ENCODE peak calls at places on chromosomes 4 and X, in ten cellular contexts. One of them, this sample, is unnamed.

GRCh38 chrX:17736856-17737706 is at the start of gene SCML1:
- DNase-seq in left lung: peak; percentile 97
- DNase-seq in cardiac muscle cell: peak; percentile 98
- DNase-seq in transverse colon: peak; percentile 97
- DNase-seq in uterus: peak; percentile 99
- DNase-seq in astrocyte of the spinal cord: peak; percentile 97
- DNase-seq in coronary artery: peak; percentile 98
- DNase-seq in fibroblast of villous mesenchyme: peak; percentile 97
- DNase-seq in testis: peak; percentile 99
- DNase-seq in heart left ventricle: peak; percentile 96
- DNase-seq in this sample: peak; percentile 89

GRCh38 chr4:183249854-183250253 is 70.2 kb downstream of the CLDN22 start:
- DNase-seq in left lung: no peak
- DNase-seq in cardiac muscle cell: peak; percentile 63
- DNase-seq in transverse colon: peak; percentile 19
- DNase-seq in uterus: no peak
- DNase-seq in astrocyte of the spinal cord: peak; percentile 48
- DNase-seq in coronary artery: no peak
- DNase-seq in fibroblast of villous mesenchyme: peak; percentile 48
- DNase-seq in testis: peak; percentile 34
- DNase-seq in heart left ventricle: no peak
- DNase-seq in this sample: no peak

GRCh38 chr4:7052923-7053715 is 9.9 kb downstream of the TADA2B start:
- DNase-seq in left lung: peak; percentile 88
- DNase-seq in cardiac muscle cell: no peak
- DNase-seq in transverse colon: no peak
- DNase-seq in uterus: no peak
- DNase-seq in astrocyte of the spinal cord: peak; percentile 33
- DNase-seq in coronary artery: no peak
- DNase-seq in fibroblast of villous mesenchyme: no peak
- DNase-seq in testis: no peak
- DNase-seq in heart left ventricle: no peak
- DNase-seq in this sample: no peak

GRCh38 chr4:113446019-113446418 is 315.5 kb downstream of the CAMK2D start:
- DNase-seq in left lung: no peak
- DNase-seq in cardiac muscle cell: peak; percentile 66
- DNase-seq in transverse colon: no peak
- DNase-seq in uterus: no peak
- DNase-seq in astrocyte of the spinal cord: peak; percentile 81
- DNase-seq in coronary artery: no peak
- DNase-seq in fibroblast of villous mesenchyme: peak; percentile 60
- DNase-seq in testis: no peak
- DNase-seq in heart left ventricle: no peak
- DNase-seq in this sample: no peak

GRCh38 chrX:22278375-22278774 is 5.7 kb downstream of the CBLL2 start:
- DNase-seq in left lung: no peak
- DNase-seq in cardiac muscle cell: no peak
- DNase-seq in transverse colon: no peak
- DNase-seq in uterus: no peak
- DNase-seq in astrocyte of the spinal cord: no peak
- DNase-seq in coronary artery: no peak
- DNase-seq in fibroblast of villous mesenchyme: no peak
- DNase-seq in testis: no peak
- DNase-seq in heart left ventricle: no peak
- DNase-seq in this sample: no peak

GRCh38 chr4:38177792-38178665 is 217.8 kb downstream of the PTTG2 start:
- DNase-seq in left lung: peak; percentile 86
- DNase-seq in cardiac muscle cell: peak; percentile 83
- DNase-seq in transverse colon: peak; percentile 81
- DNase-seq in uterus: peak; percentile 78
- DNase-seq in astrocyte of the spinal cord: no peak
- DNase-seq in coronary artery: peak; percentile 79
- DNase-seq in fibroblast of villous mesenchyme: peak; percentile 92
- DNase-seq in testis: peak; percentile 40
- DNase-seq in heart left ventricle: peak; percentile 86
- DNase-seq in this sample: no peak

GRCh38 chrX:21487832-21488231 is 113.6 kb downstream of the CNKSR2 start:
- DNase-seq in left lung: no peak
- DNase-seq in cardiac muscle cell: peak; percentile 1
- DNase-seq in transverse colon: no peak
- DNase-seq in uterus: no peak
- DNase-seq in astrocyte of the spinal cord: peak; percentile 32
- DNase-seq in coronary artery: no peak
- DNase-seq in fibroblast of villous mesenchyme: no peak
- DNase-seq in testis: no peak
- DNase-seq in heart left ventricle: no peak
- DNase-seq in this sample: no peak

GRCh38 chr4:186725422-186726149 is 1.9 kb upstream of the FAT1 start:
- DNase-seq in left lung: peak; percentile 78
- DNase-seq in cardiac muscle cell: peak; percentile 91
- DNase-seq in transverse colon: peak; percentile 87
- DNase-seq in uterus: peak; percentile 70
- DNase-seq in astrocyte of the spinal cord: peak; percentile 91
- DNase-seq in coronary artery: peak; percentile 83
- DNase-seq in fibroblast of villous mesenchyme: peak; percentile 90
- DNase-seq in testis: peak; percentile 90
- DNase-seq in heart left ventricle: peak; percentile 84
- DNase-seq in this sample: peak; percentile 56

GRCh38 chr4:24063771-24064170 is 173.9 kb upstream of the PPARGC1A start:
- DNase-seq in left lung: no peak
- DNase-seq in cardiac muscle cell: no peak
- DNase-seq in transverse colon: no peak
- DNase-seq in uterus: no peak
- DNase-seq in astrocyte of the spinal cord: no peak
- DNase-seq in coronary artery: no peak
- DNase-seq in fibroblast of villous mesenchyme: no peak
- DNase-seq in testis: no peak
- DNase-seq in heart left ventricle: no peak
- DNase-seq in this sample: no peak

GRCh38 chr4:3243066-3243775 is 5.7 kb upstream of the MSANTD1 start:
- DNase-seq in left lung: no peak
- DNase-seq in cardiac muscle cell: no peak
- DNase-seq in transverse colon: no peak
- DNase-seq in uterus: no peak
- DNase-seq in astrocyte of the spinal cord: no peak
- DNase-seq in coronary artery: no peak
- DNase-seq in fibroblast of villous mesenchyme: no peak
- DNase-seq in testis: no peak
- DNase-seq in heart left ventricle: no peak
- DNase-seq in this sample: no peak

GRCh38 chrX:10534611-10535010 is 85.8 kb downstream of the MID1 start:
- DNase-seq in left lung: no peak
- DNase-seq in cardiac muscle cell: peak; percentile 19
- DNase-seq in transverse colon: no peak
- DNase-seq in uterus: no peak
- DNase-seq in astrocyte of the spinal cord: no peak
- DNase-seq in coronary artery: no peak
- DNase-seq in fibroblast of villous mesenchyme: no peak
- DNase-seq in testis: no peak
- DNase-seq in heart left ventricle: no peak
- DNase-seq in this sample: no peak

DNA sequence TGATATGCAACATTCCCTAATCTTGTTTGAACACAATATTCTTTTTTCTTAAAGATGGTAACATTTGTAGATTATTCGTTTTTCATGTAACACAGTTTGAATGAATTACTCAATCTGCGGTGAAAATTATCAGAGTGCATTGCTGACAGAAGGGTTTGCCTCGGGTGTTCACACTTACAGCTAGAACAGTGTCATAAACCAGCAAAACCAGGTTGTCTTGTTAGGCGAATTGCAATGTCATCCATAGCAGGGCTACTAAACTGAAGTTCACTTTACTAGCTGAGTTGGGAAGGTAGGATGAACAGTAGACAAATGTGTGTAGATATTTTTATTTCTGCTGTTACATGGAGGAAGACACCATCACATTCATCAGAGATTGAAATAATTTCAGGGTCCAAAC is 98.9 kb downstream of the SLC39A8 start:
- DNase-seq in left lung: no peak
- DNase-seq in cardiac muscle cell: no peak
- DNase-seq in transverse colon: no peak
- DNase-seq in uterus: no peak
- DNase-seq in astrocyte of the spinal cord: no peak
- DNase-seq in coronary artery: no peak
- DNase-seq in fibroblast of villous mesenchyme: no peak
- DNase-seq in testis: no peak
- DNase-seq in heart left ventricle: no peak
- DNase-seq in this sample: no peak
- TF ChIP-seq CTCF in left lung: no peak
- TF ChIP-seq CTCF in cardiac muscle cell: no peak
- TF ChIP-seq CTCF in transverse colon: no peak
- TF ChIP-seq CTCF in uterus: no peak
- TF ChIP-seq CTCF in astrocyte of the spinal cord: no peak
- TF ChIP-seq CTCF in coronary artery: no peak
- TF ChIP-seq CTCF in fibroblast of villous mesenchyme: no peak
- TF ChIP-seq CTCF in testis: no peak
- TF ChIP-seq CTCF in heart left ventricle: no peak
- TF ChIP-seq CTCF in this sample: no peak

GRCh38 chr4:125321709-125322362 is 7.1 kb downstream of the FAT4 start:
- DNase-seq in left lung: no peak
- DNase-seq in cardiac muscle cell: peak; percentile 58
- DNase-seq in transverse colon: no peak
- DNase-seq in uterus: no peak
- DNase-seq in astrocyte of the spinal cord: peak; percentile 79
- DNase-seq in coronary artery: no peak
- DNase-seq in fibroblast of villous mesenchyme: peak; percentile 54
- DNase-seq in testis: no peak
- DNase-seq in heart left ventricle: no peak
- DNase-seq in this sample: no peak
- H3K4me3 ChIP-seq in left lung: peak overlapping the region; percentile 8
- H3K4me3 ChIP-seq in cardiac muscle cell: no peak overlapping the region
- H3K4me3 ChIP-seq in transverse colon: no peak overlapping the region
- H3K4me3 ChIP-seq in uterus: no peak overlapping the region
- H3K4me3 ChIP-seq in astrocyte of the spinal cord: peak overlapping the region; percentile 22
- H3K4me3 ChIP-seq in coronary artery: peak overlapping the region; percentile 92
- H3K4me3 ChIP-seq in fibroblast of villous mesenchyme: peak overlapping the region; percentile 0
- H3K4me3 ChIP-seq in testis: no peak overlapping the region
- H3K4me3 ChIP-seq in heart left ventricle: no peak overlapping the region
- H3K4me3 ChIP-seq in this sample: no peak overlapping the region

DNA sequence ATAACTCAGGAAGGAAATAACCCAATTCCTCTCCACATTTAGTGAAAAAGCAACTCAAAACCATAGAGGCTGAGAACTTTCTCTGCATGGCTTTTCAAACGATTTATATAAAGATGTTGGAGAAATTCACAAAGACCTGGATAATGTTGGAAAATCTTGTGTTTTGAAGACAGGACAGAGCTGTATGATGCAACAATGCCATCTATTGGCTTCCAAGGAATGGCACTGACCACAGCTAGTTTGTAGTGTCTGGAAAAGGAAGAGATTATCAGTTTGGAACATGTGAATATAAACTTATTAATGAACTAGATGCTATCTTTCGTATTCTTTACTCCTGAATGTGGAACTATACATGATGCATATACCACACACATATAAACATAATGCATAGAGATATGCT is 503.6 kb downstream of the IL1RAPL1 start:
- DNase-seq in left lung: no peak
- DNase-seq in cardiac muscle cell: peak; percentile 39
- DNase-seq in transverse colon: no peak
- DNase-seq in uterus: no peak
- DNase-seq in astrocyte of the spinal cord: peak; percentile 22
- DNase-seq in coronary artery: no peak
- DNase-seq in fibroblast of villous mesenchyme: peak; percentile 13
- DNase-seq in testis: no peak
- DNase-seq in heart left ventricle: no peak
- DNase-seq in this sample: peak; percentile 3
- TF ChIP-seq CTCF in left lung: no peak
- TF ChIP-seq CTCF in cardiac muscle cell: peak; percentile 34
- TF ChIP-seq CTCF in transverse colon: peak; percentile 18
- TF ChIP-seq CTCF in uterus: no peak
- TF ChIP-seq CTCF in astrocyte of the spinal cord: peak; percentile 31
- TF ChIP-seq CTCF in coronary artery: no peak
- TF ChIP-seq CTCF in fibroblast of villous mesenchyme: peak; percentile 16
- TF ChIP-seq CTCF in testis: no peak
- TF ChIP-seq CTCF in heart left ventricle: peak; percentile 52
- TF ChIP-seq CTCF in this sample: peak; percentile 55

GRCh38 chr4:55125087-55125721 is at the start of gene KDR:
- DNase-seq in left lung: peak; percentile 36
- DNase-seq in cardiac muscle cell: peak; percentile 58
- DNase-seq in transverse colon: no peak
- DNase-seq in uterus: peak; percentile 76
- DNase-seq in astrocyte of the spinal cord: peak; percentile 56
- DNase-seq in coronary artery: peak; percentile 73
- DNase-seq in fibroblast of villous mesenchyme: peak; percentile 16
- DNase-seq in testis: peak; percentile 50
- DNase-seq in heart left ventricle: peak; percentile 76
- DNase-seq in this sample: peak; percentile 26
- H3K4me3 ChIP-seq in left lung: peak within 1 kb of the TSS; percentile 46
- H3K4me3 ChIP-seq in cardiac muscle cell: peak within 1 kb of the TSS; percentile 85
- H3K4me3 ChIP-seq in transverse colon: peak within 1 kb of the TSS; percentile 21
- H3K4me3 ChIP-seq in uterus: peak within 1 kb of the TSS; percentile 54
- H3K4me3 ChIP-seq in astrocyte of the spinal cord: peak within 1 kb of the TSS; percentile 69
- H3K4me3 ChIP-seq in coronary artery: peak within 1 kb of the TSS; percentile 79
- H3K4me3 ChIP-seq in fibroblast of villous mesenchyme: peak within 1 kb of the TSS; percentile 59
- H3K4me3 ChIP-seq in testis: peak within 1 kb of the TSS; percentile 51
- H3K4me3 ChIP-seq in heart left ventricle: peak within 1 kb of the TSS; percentile 45
- H3K4me3 ChIP-seq in this sample: peak within 1 kb of the TSS; percentile 20

GRCh38 chrX:133376422-133376821 is 38.9 kb downstream of the GPC4 start:
- DNase-seq in left lung: no peak
- DNase-seq in cardiac muscle cell: no peak
- DNase-seq in transverse colon: no peak
- DNase-seq in uterus: no peak
- DNase-seq in astrocyte of the spinal cord: no peak
- DNase-seq in coronary artery: no peak
- DNase-seq in fibroblast of villous mesenchyme: no peak
- DNase-seq in testis: no peak
- DNase-seq in heart left ventricle: no peak
- DNase-seq in this sample: no peak

GRCh38 chrX:133375558-133376340 is 39.5 kb downstream of the GPC4 start:
- DNase-seq in left lung: no peak
- DNase-seq in cardiac muscle cell: peak; percentile 0
- DNase-seq in transverse colon: peak; percentile 15
- DNase-seq in uterus: no peak
- DNase-seq in astrocyte of the spinal cord: peak; percentile 12
- DNase-seq in coronary artery: no peak
- DNase-seq in fibroblast of villous mesenchyme: no peak
- DNase-seq in testis: peak; percentile 35
- DNase-seq in heart left ventricle: no peak
- DNase-seq in this sample: no peak

GRCh38 chrX:133384454-133384853 is 30.8 kb downstream of the GPC4 start:
- DNase-seq in left lung: no peak
- DNase-seq in cardiac muscle cell: no peak
- DNase-seq in transverse colon: no peak
- DNase-seq in uterus: no peak
- DNase-seq in astrocyte of the spinal cord: no peak
- DNase-seq in coronary artery: no peak
- DNase-seq in fibroblast of villous mesenchyme: no peak
- DNase-seq in testis: no peak
- DNase-seq in heart left ventricle: no peak
- DNase-seq in this sample: no peak

GRCh38 chrX:133380882-133381619 is 34.2 kb downstream of the GPC4 start:
- DNase-seq in left lung: no peak
- DNase-seq in cardiac muscle cell: no peak
- DNase-seq in transverse colon: no peak
- DNase-seq in uterus: no peak
- DNase-seq in astrocyte of the spinal cord: no peak
- DNase-seq in coronary artery: no peak
- DNase-seq in fibroblast of villous mesenchyme: no peak
- DNase-seq in testis: no peak
- DNase-seq in heart left ventricle: no peak
- DNase-seq in this sample: no peak
- TF ChIP-seq CTCF in left lung: no peak
- TF ChIP-seq CTCF in cardiac muscle cell: no peak
- TF ChIP-seq CTCF in transverse colon: no peak
- TF ChIP-seq CTCF in uterus: no peak
- TF ChIP-seq CTCF in astrocyte of the spinal cord: no peak
- TF ChIP-seq CTCF in coronary artery: no peak
- TF ChIP-seq CTCF in fibroblast of villous mesenchyme: no peak
- TF ChIP-seq CTCF in testis: no peak
- TF ChIP-seq CTCF in heart left ventricle: no peak
- TF ChIP-seq CTCF in this sample: no peak